ENCODE peak calls at places on chromosomes 5 and 9, in nine cellular contexts. One of them, this sample, is unnamed.

GRCh38 chr9:93013856-93014582 is 44.5 kb upstream of the SUSD3 start:
- DNase-seq in neural progenitor cell: no peak
- DNase-seq in AG09319: no peak
- DNase-seq in uterus: no peak
- DNase-seq in fibroblast of the aortic adventitia: no peak
- DNase-seq in cardiac muscle cell: no peak
- DNase-seq in A549: no peak
- DNase-seq in cardiac fibroblast: no peak
- DNase-seq in psoas muscle: peak
- DNase-seq in this sample: no peak

GRCh38 chr5:15026506-15026905 is 154.9 kb upstream of the ANKH start:
- DNase-seq in fibroblast of the aortic adventitia: no peak
- DNase-seq in neural progenitor cell: no peak
- DNase-seq in psoas muscle: no peak
- DNase-seq in cardiac fibroblast: no peak
- DNase-seq in uterus: no peak
- DNase-seq in cardiac muscle cell: no peak
- DNase-seq in AG09319: no peak
- DNase-seq in A549: no peak
- DNase-seq in this sample: no peak

GRCh38 chr5:14316471-14316870 is 173.3 kb downstream of the TRIO start:
- DNase-seq in fibroblast of the aortic adventitia: no peak
- DNase-seq in cardiac muscle cell: peak
- DNase-seq in cardiac fibroblast: no peak
- DNase-seq in psoas muscle: no peak
- DNase-seq in neural progenitor cell: no peak
- DNase-seq in A549: no peak
- DNase-seq in uterus: no peak
- DNase-seq in AG09319: no peak
- DNase-seq in this sample: no peak

GRCh38 chr5:1480217-1480616 is 35.0 kb upstream of the SLC6A3 start:
- DNase-seq in psoas muscle: peak
- DNase-seq in fibroblast of the aortic adventitia: no peak
- DNase-seq in cardiac muscle cell: peak
- DNase-seq in neural progenitor cell: no peak
- DNase-seq in A549: peak
- DNase-seq in AG09319: no peak
- DNase-seq in cardiac fibroblast: peak
- DNase-seq in uterus: no peak
- DNase-seq in this sample: no peak

GRCh38 chr5:135443329-135443960 is 3.7 kb downstream of the DCANP1 start:
- DNase-seq in AG09319: no peak
- DNase-seq in cardiac fibroblast: no peak
- DNase-seq in uterus: no peak
- DNase-seq in fibroblast of the aortic adventitia: no peak
- DNase-seq in A549: no peak
- DNase-seq in cardiac muscle cell: no peak
- DNase-seq in neural progenitor cell: no peak
- DNase-seq in psoas muscle: no peak
- DNase-seq in this sample: no peak

GRCh38 chr9:124238546-124239140 is 19.1 kb upstream of the NEK6 start:
- DNase-seq in A549: no peak
- DNase-seq in cardiac fibroblast: no peak
- DNase-seq in neural progenitor cell: no peak
- DNase-seq in psoas muscle: peak
- DNase-seq in uterus: no peak
- DNase-seq in cardiac muscle cell: no peak
- DNase-seq in fibroblast of the aortic adventitia: no peak
- DNase-seq in AG09319: no peak
- DNase-seq in this sample: peak

GRCh38 chr5:37663538-37663937 is 176.3 kb downstream of the GDNF start:
- DNase-seq in psoas muscle: no peak
- DNase-seq in fibroblast of the aortic adventitia: no peak
- DNase-seq in neural progenitor cell: peak
- DNase-seq in cardiac fibroblast: no peak
- DNase-seq in uterus: no peak
- DNase-seq in AG09319: no peak
- DNase-seq in A549: no peak
- DNase-seq in cardiac muscle cell: no peak
- DNase-seq in this sample: no peak

GRCh38 chr5:180640765-180641565 is 8.4 kb downstream of the FLT4 start:
- DNase-seq in psoas muscle: no peak
- DNase-seq in cardiac muscle cell: no peak
- DNase-seq in A549: no peak
- DNase-seq in AG09319: no peak
- DNase-seq in uterus: peak
- DNase-seq in neural progenitor cell: no peak
- DNase-seq in cardiac fibroblast: no peak
- DNase-seq in fibroblast of the aortic adventitia: no peak
- DNase-seq in this sample: no peak

GRCh38 chr5:32392039-32392438 is 52.5 kb downstream of the ZFR start:
- DNase-seq in cardiac fibroblast: no peak
- DNase-seq in neural progenitor cell: no peak
- DNase-seq in cardiac muscle cell: no peak
- DNase-seq in A549: no peak
- DNase-seq in psoas muscle: no peak
- DNase-seq in uterus: no peak
- DNase-seq in AG09319: no peak
- DNase-seq in fibroblast of the aortic adventitia: no peak
- DNase-seq in this sample: no peak

GRCh38 chr5:167565555-167565954 is 725.9 kb upstream of the WWC1 start:
- DNase-seq in neural progenitor cell: peak
- DNase-seq in cardiac muscle cell: peak
- DNase-seq in uterus: no peak
- DNase-seq in psoas muscle: no peak
- DNase-seq in fibroblast of the aortic adventitia: peak
- DNase-seq in cardiac fibroblast: peak
- DNase-seq in AG09319: no peak
- DNase-seq in A549: peak
- DNase-seq in this sample: no peak

GRCh38 chr5:67253911-67254310 is 57.3 kb upstream of the CD180 start:
- DNase-seq in fibroblast of the aortic adventitia: no peak
- DNase-seq in cardiac muscle cell: no peak
- DNase-seq in psoas muscle: no peak
- DNase-seq in uterus: no peak
- DNase-seq in cardiac fibroblast: peak
- DNase-seq in AG09319: no peak
- DNase-seq in A549: no peak
- DNase-seq in neural progenitor cell: no peak
- DNase-seq in this sample: no peak

GRCh38 chr9:36946653-36947052 is 87.4 kb downstream of the PAX5 start:
- DNase-seq in fibroblast of the aortic adventitia: peak
- DNase-seq in AG09319: no peak
- DNase-seq in A549: no peak
- DNase-seq in cardiac fibroblast: peak
- DNase-seq in cardiac muscle cell: peak
- DNase-seq in psoas muscle: no peak
- DNase-seq in neural progenitor cell: no peak
- DNase-seq in uterus: no peak
- DNase-seq in this sample: no peak

GRCh38 chr9:93010056-93010455 is 48.4 kb upstream of the SUSD3 start:
- DNase-seq in psoas muscle: peak
- DNase-seq in cardiac fibroblast: no peak
- DNase-seq in cardiac muscle cell: no peak
- DNase-seq in neural progenitor cell: no peak
- DNase-seq in fibroblast of the aortic adventitia: no peak
- DNase-seq in A549: no peak
- DNase-seq in uterus: no peak
- DNase-seq in AG09319: no peak
- DNase-seq in this sample: no peak

DNA sequence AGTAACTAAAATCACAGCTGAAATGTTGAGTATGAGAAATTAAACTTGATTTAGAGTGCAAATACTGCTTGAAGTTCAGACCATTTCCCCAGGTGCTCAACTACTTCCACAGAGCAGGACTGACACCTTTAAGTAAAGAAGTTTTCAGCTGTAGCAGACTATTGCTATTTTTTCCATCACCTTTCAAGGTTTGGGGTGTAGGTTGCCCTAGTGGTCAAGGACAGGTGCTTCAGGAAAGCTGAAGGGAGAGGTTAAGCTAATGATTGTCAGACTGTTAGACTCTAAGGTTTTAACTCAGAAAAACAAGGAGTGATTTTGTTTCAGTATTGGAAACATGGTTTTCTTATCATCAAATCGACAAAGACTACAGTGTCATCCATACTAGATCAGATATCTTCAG is 162.1 kb downstream of the CCDC192 start:
- DNase-seq in AG09319: no peak
- DNase-seq in fibroblast of the aortic adventitia: no peak
- DNase-seq in neural progenitor cell: no peak
- DNase-seq in psoas muscle: no peak
- DNase-seq in uterus: no peak
- DNase-seq in cardiac fibroblast: no peak
- DNase-seq in cardiac muscle cell: no peak
- DNase-seq in A549: no peak
- DNase-seq in this sample: no peak
- TF ChIP-seq CTCF in AG09319: no peak
- TF ChIP-seq CTCF in fibroblast of the aortic adventitia: no peak
- TF ChIP-seq CTCF in neural progenitor cell: peak
- TF ChIP-seq CTCF in psoas muscle: no peak
- TF ChIP-seq CTCF in uterus: no peak
- TF ChIP-seq CTCF in cardiac fibroblast: peak
- TF ChIP-seq CTCF in cardiac muscle cell: no peak
- TF ChIP-seq CTCF in A549: no peak
- TF ChIP-seq CTCF in this sample: no peak

GRCh38 chr9:89359018-89359417 is 40.7 kb downstream of the SECISBP2 start:
- DNase-seq in AG09319: no peak
- DNase-seq in neural progenitor cell: peak
- DNase-seq in cardiac fibroblast: no peak
- DNase-seq in uterus: no peak
- DNase-seq in A549: no peak
- DNase-seq in cardiac muscle cell: no peak
- DNase-seq in psoas muscle: peak
- DNase-seq in fibroblast of the aortic adventitia: no peak
- DNase-seq in this sample: no peak

GRCh38 chr9:89356782-89357181 is 38.5 kb downstream of the SECISBP2 start:
- DNase-seq in psoas muscle: no peak
- DNase-seq in A549: no peak
- DNase-seq in AG09319: no peak
- DNase-seq in uterus: no peak
- DNase-seq in neural progenitor cell: no peak
- DNase-seq in fibroblast of the aortic adventitia: no peak
- DNase-seq in cardiac muscle cell: no peak
- DNase-seq in cardiac fibroblast: no peak
- DNase-seq in this sample: no peak

GRCh38 chr9:89359636-89360315 is 41.5 kb downstream of the SECISBP2 start:
- DNase-seq in A549: no peak
- DNase-seq in uterus: no peak
- DNase-seq in AG09319: peak
- DNase-seq in fibroblast of the aortic adventitia: peak
- DNase-seq in psoas muscle: no peak
- DNase-seq in cardiac fibroblast: no peak
- DNase-seq in cardiac muscle cell: no peak
- DNase-seq in neural progenitor cell: no peak
- DNase-seq in this sample: no peak

GRCh38 chr9:89358376-89358775 is 40.1 kb downstream of the SECISBP2 start:
- DNase-seq in neural progenitor cell: no peak
- DNase-seq in A549: no peak
- DNase-seq in cardiac muscle cell: no peak
- DNase-seq in cardiac fibroblast: no peak
- DNase-seq in AG09319: no peak
- DNase-seq in psoas muscle: no peak
- DNase-seq in uterus: no peak
- DNase-seq in fibroblast of the aortic adventitia: no peak
- DNase-seq in this sample: no peak

GRCh38 chr9:89357331-89358197 is 39.3 kb downstream of the SECISBP2 start:
- DNase-seq in uterus: no peak
- DNase-seq in cardiac muscle cell: no peak
- DNase-seq in cardiac fibroblast: no peak
- DNase-seq in fibroblast of the aortic adventitia: no peak
- DNase-seq in neural progenitor cell: no peak
- DNase-seq in psoas muscle: no peak
- DNase-seq in A549: no peak
- DNase-seq in AG09319: no peak
- DNase-seq in this sample: no peak
- TF ChIP-seq CTCF in uterus: no peak
- TF ChIP-seq CTCF in cardiac muscle cell: no peak
- TF ChIP-seq CTCF in cardiac fibroblast: no peak
- TF ChIP-seq CTCF in fibroblast of the aortic adventitia: no peak
- TF ChIP-seq CTCF in neural progenitor cell: no peak
- TF ChIP-seq CTCF in psoas muscle: no peak
- TF ChIP-seq CTCF in A549: no peak
- TF ChIP-seq CTCF in AG09319: no peak
- TF ChIP-seq CTCF in this sample: no peak

GRCh38 chr5:170896779-170897178 is 35.0 kb downstream of the RANBP17 start:
- DNase-seq in uterus: no peak
- DNase-seq in fibroblast of the aortic adventitia: peak
- DNase-seq in neural progenitor cell: peak
- DNase-seq in A549: peak
- DNase-seq in AG09319: no peak
- DNase-seq in cardiac fibroblast: peak
- DNase-seq in cardiac muscle cell: peak
- DNase-seq in psoas muscle: no peak
- DNase-seq in this sample: no peak
- TF ChIP-seq CTCF in uterus: no peak
- TF ChIP-seq CTCF in fibroblast of the aortic adventitia: no peak
- TF ChIP-seq CTCF in neural progenitor cell: peak
- TF ChIP-seq CTCF in A549: no peak
- TF ChIP-seq CTCF in AG09319: peak
- TF ChIP-seq CTCF in cardiac fibroblast: peak
- TF ChIP-seq CTCF in cardiac muscle cell: peak
- TF ChIP-seq CTCF in psoas muscle: no peak
- TF ChIP-seq CTCF in this sample: peak

GRCh38 chr5:159441441-159441840 is 111.2 kb upstream of the IL12B start:
- DNase-seq in neural progenitor cell: peak
- DNase-seq in A549: peak
- DNase-seq in fibroblast of the aortic adventitia: no peak
- DNase-seq in AG09319: no peak
- DNase-seq in uterus: no peak
- DNase-seq in cardiac muscle cell: no peak
- DNase-seq in cardiac fibroblast: peak
- DNase-seq in psoas muscle: no peak
- DNase-seq in this sample: peak
- TF ChIP-seq CTCF in neural progenitor cell: peak
- TF ChIP-seq CTCF in A549: peak
- TF ChIP-seq CTCF in fibroblast of the aortic adventitia: peak
- TF ChIP-seq CTCF in AG09319: peak
- TF ChIP-seq CTCF in uterus: no peak
- TF ChIP-seq CTCF in cardiac muscle cell: peak
- TF ChIP-seq CTCF in cardiac fibroblast: no peak
- TF ChIP-seq CTCF in psoas muscle: no peak
- TF ChIP-seq CTCF in this sample: peak

This sample was measured in GM12865.